ENCODE peak calls at places on chromosomes 3 and 15, in seven cellular contexts. One of them, this sample, is unnamed.

GRCh38 chr3:145383416-145383815 is 777.6 kb downstream of the PLOD2 start:
- DNase-seq in esophagus muscularis mucosa: no peak
- DNase-seq in neural progenitor cell: no peak
- DNase-seq in heart left ventricle: no peak
- DNase-seq in left ventricle myocardium inferior: no peak
- DNase-seq in sigmoid colon: no peak
- DNase-seq in HL-60: no peak
- DNase-seq in this sample: no peak

GRCh38 chr15:38781196-38781595 is 216.6 kb upstream of the RASGRP1 start:
- DNase-seq in esophagus muscularis mucosa: no peak
- DNase-seq in neural progenitor cell: no peak
- DNase-seq in heart left ventricle: no peak
- DNase-seq in left ventricle myocardium inferior: no peak
- DNase-seq in sigmoid colon: no peak
- DNase-seq in HL-60: no peak
- DNase-seq in this sample: no peak

GRCh38 chr3:146577662-146578061 is 27.5 kb downstream of the PLSCR5 start:
- DNase-seq in esophagus muscularis mucosa: no peak
- DNase-seq in neural progenitor cell: peak; percentile 29
- DNase-seq in heart left ventricle: no peak
- DNase-seq in left ventricle myocardium inferior: no peak
- DNase-seq in sigmoid colon: no peak
- DNase-seq in HL-60: no peak
- DNase-seq in this sample: no peak

GRCh38 chr3:63352008-63352279 is 73.8 kb downstream of the SYNPR start:
- DNase-seq in esophagus muscularis mucosa: no peak
- DNase-seq in neural progenitor cell: no peak
- DNase-seq in heart left ventricle: no peak
- DNase-seq in left ventricle myocardium inferior: no peak
- DNase-seq in sigmoid colon: no peak
- DNase-seq in HL-60: no peak
- DNase-seq in this sample: no peak

GRCh38 chr15:73940061-73940981 is 14.1 kb downstream of the LOXL1 start:
- DNase-seq in esophagus muscularis mucosa: no peak
- DNase-seq in neural progenitor cell: no peak
- DNase-seq in heart left ventricle: no peak
- DNase-seq in left ventricle myocardium inferior: no peak
- DNase-seq in sigmoid colon: peak; percentile 43
- DNase-seq in HL-60: no peak
- DNase-seq in this sample: peak; percentile 4

GRCh38 chr3:40615110-40615915 is 90.6 kb downstream of the ZNF621 start:
- DNase-seq in esophagus muscularis mucosa: peak; percentile 86
- DNase-seq in neural progenitor cell: peak; percentile 92
- DNase-seq in heart left ventricle: no peak
- DNase-seq in left ventricle myocardium inferior: no peak
- DNase-seq in sigmoid colon: no peak
- DNase-seq in HL-60: no peak
- DNase-seq in this sample: no peak

GRCh38 chr15:45205192-45205591 is 17.4 kb upstream of the SHF start:
- DNase-seq in esophagus muscularis mucosa: no peak
- DNase-seq in neural progenitor cell: peak; percentile 86
- DNase-seq in heart left ventricle: no peak
- DNase-seq in left ventricle myocardium inferior: peak; percentile 35
- DNase-seq in sigmoid colon: no peak
- DNase-seq in HL-60: no peak
- DNase-seq in this sample: no peak

GRCh38 chr3:188137062-188137461 is 16.9 kb upstream of the LPP start:
- DNase-seq in esophagus muscularis mucosa: no peak
- DNase-seq in neural progenitor cell: no peak
- DNase-seq in heart left ventricle: no peak
- DNase-seq in left ventricle myocardium inferior: no peak
- DNase-seq in sigmoid colon: no peak
- DNase-seq in HL-60: peak; percentile 22
- DNase-seq in this sample: no peak

GRCh38 chr15:86903642-86904421 is 824.2 kb downstream of the AGBL1 start:
- DNase-seq in esophagus muscularis mucosa: no peak
- DNase-seq in neural progenitor cell: no peak
- DNase-seq in heart left ventricle: no peak
- DNase-seq in left ventricle myocardium inferior: no peak
- DNase-seq in sigmoid colon: no peak
- DNase-seq in HL-60: no peak
- DNase-seq in this sample: no peak

GRCh38 chr15:77225088-77225487 is 154.2 kb upstream of the TSPAN3 start:
- DNase-seq in esophagus muscularis mucosa: no peak
- DNase-seq in neural progenitor cell: no peak
- DNase-seq in heart left ventricle: no peak
- DNase-seq in left ventricle myocardium inferior: no peak
- DNase-seq in sigmoid colon: no peak
- DNase-seq in HL-60: no peak
- DNase-seq in this sample: no peak

GRCh38 chr3:45670995-45671394 is 18.2 kb upstream of the SACM1L start:
- DNase-seq in esophagus muscularis mucosa: no peak
- DNase-seq in neural progenitor cell: no peak
- DNase-seq in heart left ventricle: no peak
- DNase-seq in left ventricle myocardium inferior: no peak
- DNase-seq in sigmoid colon: no peak
- DNase-seq in HL-60: no peak
- DNase-seq in this sample: no peak
- H3K27ac ChIP-seq in esophagus muscularis mucosa: peak overlapping the region; percentile 32
- H3K27ac ChIP-seq in neural progenitor cell: no peak overlapping the region
- H3K27ac ChIP-seq in heart left ventricle: peak overlapping the region; percentile 36
- H3K27ac ChIP-seq in left ventricle myocardium inferior: peak overlapping the region; percentile 64
- H3K27ac ChIP-seq in sigmoid colon: no peak overlapping the region
- H3K27ac ChIP-seq in HL-60: no peak overlapping the region
- H3K27ac ChIP-seq in this sample: no peak overlapping the region

GRCh38 chr15:31352911-31353811 is 26.5 kb downstream of the KLF13 start:
- DNase-seq in esophagus muscularis mucosa: no peak
- DNase-seq in neural progenitor cell: no peak
- DNase-seq in heart left ventricle: peak; percentile 90
- DNase-seq in left ventricle myocardium inferior: peak; percentile 77
- DNase-seq in sigmoid colon: peak; percentile 89
- DNase-seq in HL-60: no peak
- DNase-seq in this sample: peak; percentile 80
- TF ChIP-seq CTCF in esophagus muscularis mucosa: no peak
- TF ChIP-seq CTCF in neural progenitor cell: no peak
- TF ChIP-seq CTCF in heart left ventricle: no peak
- TF ChIP-seq CTCF in left ventricle myocardium inferior: no peak
- TF ChIP-seq CTCF in sigmoid colon: no peak
- TF ChIP-seq CTCF in HL-60: no peak
- TF ChIP-seq CTCF in this sample: no peak

GRCh38 chr15:25408428-25408827 is 30.4 kb downstream of the UBE3A start:
- DNase-seq in esophagus muscularis mucosa: no peak
- DNase-seq in neural progenitor cell: no peak
- DNase-seq in heart left ventricle: no peak
- DNase-seq in left ventricle myocardium inferior: no peak
- DNase-seq in sigmoid colon: no peak
- DNase-seq in HL-60: no peak
- DNase-seq in this sample: no peak
- H3K4me3 ChIP-seq in esophagus muscularis mucosa: no peak overlapping the region
- H3K4me3 ChIP-seq in neural progenitor cell: no peak overlapping the region
- H3K4me3 ChIP-seq in heart left ventricle: no peak overlapping the region
- H3K4me3 ChIP-seq in left ventricle myocardium inferior: no peak overlapping the region
- H3K4me3 ChIP-seq in sigmoid colon: no peak overlapping the region
- H3K4me3 ChIP-seq in HL-60: no peak overlapping the region
- H3K4me3 ChIP-seq in this sample: no peak overlapping the region

GRCh38 chr3:11145888-11146287 is 8.4 kb upstream of the HRH1 start:
- DNase-seq in esophagus muscularis mucosa: no peak
- DNase-seq in neural progenitor cell: no peak
- DNase-seq in heart left ventricle: no peak
- DNase-seq in left ventricle myocardium inferior: no peak
- DNase-seq in sigmoid colon: no peak
- DNase-seq in HL-60: no peak
- DNase-seq in this sample: no peak
- H3K27ac ChIP-seq in esophagus muscularis mucosa: no peak overlapping the region
- H3K27ac ChIP-seq in neural progenitor cell: no peak overlapping the region
- H3K27ac ChIP-seq in heart left ventricle: no peak overlapping the region
- H3K27ac ChIP-seq in left ventricle myocardium inferior: no peak overlapping the region
- H3K27ac ChIP-seq in sigmoid colon: no peak overlapping the region
- H3K27ac ChIP-seq in HL-60: no peak overlapping the region
- H3K27ac ChIP-seq in this sample: no peak overlapping the region

GRCh38 chr3:152513301-152513960 is 244.7 kb downstream of the MBNL1 start:
- DNase-seq in esophagus muscularis mucosa: no peak
- DNase-seq in neural progenitor cell: no peak
- DNase-seq in heart left ventricle: no peak
- DNase-seq in left ventricle myocardium inferior: no peak
- DNase-seq in sigmoid colon: no peak
- DNase-seq in HL-60: no peak
- DNase-seq in this sample: no peak

GRCh38 chr3:152511904-152512303 is 243.2 kb downstream of the MBNL1 start:
- DNase-seq in esophagus muscularis mucosa: no peak
- DNase-seq in neural progenitor cell: no peak
- DNase-seq in heart left ventricle: no peak
- DNase-seq in left ventricle myocardium inferior: no peak
- DNase-seq in sigmoid colon: no peak
- DNase-seq in HL-60: no peak
- DNase-seq in this sample: no peak

GRCh38 chr3:152505926-152506325 is 237.2 kb downstream of the MBNL1 start:
- DNase-seq in esophagus muscularis mucosa: no peak
- DNase-seq in neural progenitor cell: no peak
- DNase-seq in heart left ventricle: no peak
- DNase-seq in left ventricle myocardium inferior: no peak
- DNase-seq in sigmoid colon: no peak
- DNase-seq in HL-60: no peak
- DNase-seq in this sample: no peak

DNA sequence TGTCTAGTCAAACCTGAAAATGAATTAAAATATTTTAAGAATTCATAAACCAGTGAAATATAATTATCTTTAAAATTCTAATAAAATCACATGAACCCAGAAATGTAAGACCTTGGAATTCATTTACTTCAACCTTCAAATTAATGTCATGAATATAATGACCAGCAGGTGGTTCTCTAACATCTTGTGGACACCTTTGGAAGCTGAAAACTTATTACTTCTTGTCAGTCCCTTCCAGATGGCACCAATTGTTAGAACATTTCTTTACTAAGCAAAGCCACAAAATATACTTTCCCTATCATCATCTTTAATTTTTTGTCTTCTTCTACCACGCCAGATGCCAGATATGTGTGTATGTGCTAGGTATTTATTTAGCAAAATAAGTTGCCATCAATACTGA is 240.0 kb downstream of the MBNL1 start:
- DNase-seq in esophagus muscularis mucosa: no peak
- DNase-seq in neural progenitor cell: no peak
- DNase-seq in heart left ventricle: no peak
- DNase-seq in left ventricle myocardium inferior: no peak
- DNase-seq in sigmoid colon: no peak
- DNase-seq in HL-60: peak; percentile 3
- DNase-seq in this sample: no peak
- TF ChIP-seq CTCF in esophagus muscularis mucosa: no peak
- TF ChIP-seq CTCF in neural progenitor cell: peak; percentile 41
- TF ChIP-seq CTCF in heart left ventricle: peak; percentile 46
- TF ChIP-seq CTCF in left ventricle myocardium inferior: peak; percentile 65
- TF ChIP-seq CTCF in sigmoid colon: no peak
- TF ChIP-seq CTCF in HL-60: no peak
- TF ChIP-seq CTCF in this sample: peak; percentile 20

DNA sequence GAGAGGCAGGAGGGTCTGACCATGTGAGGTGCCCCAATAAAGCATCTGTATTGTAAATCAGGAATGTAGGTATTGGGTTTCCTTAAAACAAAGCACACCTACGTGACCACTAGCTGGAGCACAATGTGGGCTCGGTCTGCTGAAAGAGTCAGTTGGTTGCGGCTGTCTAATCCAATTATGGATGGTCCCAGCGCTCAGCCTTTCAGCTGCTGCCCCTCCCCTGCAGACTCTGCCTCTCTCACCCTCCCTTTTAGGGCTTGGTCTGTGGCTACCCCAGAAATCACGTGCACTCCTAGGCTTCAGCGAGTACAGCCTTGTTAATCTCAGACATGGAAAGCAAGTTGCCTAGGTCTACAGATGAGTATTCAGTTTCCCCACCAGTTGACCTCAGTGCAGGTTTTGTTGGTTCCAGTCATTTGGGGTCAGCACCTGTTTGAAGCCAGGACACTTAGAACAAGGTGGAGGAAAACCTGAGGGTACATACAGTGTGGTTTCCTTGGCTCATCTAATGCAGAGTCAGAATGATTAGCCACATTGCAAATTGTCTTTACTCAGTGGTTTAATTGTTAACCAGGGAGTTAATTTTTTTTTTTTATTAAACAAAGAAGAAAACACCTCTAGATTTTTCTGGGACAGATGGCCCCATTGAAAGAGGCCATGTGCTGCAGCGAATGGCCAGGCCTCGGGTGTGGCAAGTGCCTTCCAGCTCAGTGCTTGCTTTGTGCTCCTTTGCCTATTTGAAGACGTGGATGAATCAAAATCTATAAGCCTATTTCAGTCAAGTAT is 137.7 kb downstream of the IGF1R start:
- DNase-seq in esophagus muscularis mucosa: no peak
- DNase-seq in neural progenitor cell: peak; percentile 96
- DNase-seq in heart left ventricle: peak; percentile 55
- DNase-seq in left ventricle myocardium inferior: no peak
- DNase-seq in sigmoid colon: no peak
- DNase-seq in HL-60: no peak
- DNase-seq in this sample: no peak
- H3K4me3 ChIP-seq in esophagus muscularis mucosa: no peak overlapping the region
- H3K4me3 ChIP-seq in neural progenitor cell: peak overlapping the region; percentile 35
- H3K4me3 ChIP-seq in heart left ventricle: no peak overlapping the region
- H3K4me3 ChIP-seq in left ventricle myocardium inferior: no peak overlapping the region
- H3K4me3 ChIP-seq in sigmoid colon: no peak overlapping the region
- H3K4me3 ChIP-seq in HL-60: no peak overlapping the region
- H3K4me3 ChIP-seq in this sample: no peak overlapping the region

GRCh38 chr3:157098121-157098822 is 61.7 kb downstream of the CCNL1 start:
- DNase-seq in esophagus muscularis mucosa: no peak
- DNase-seq in neural progenitor cell: no peak
- DNase-seq in heart left ventricle: no peak
- DNase-seq in left ventricle myocardium inferior: no peak
- DNase-seq in sigmoid colon: no peak
- DNase-seq in HL-60: no peak
- DNase-seq in this sample: no peak
- H3K27ac ChIP-seq in esophagus muscularis mucosa: peak overlapping the region; percentile 77
- H3K27ac ChIP-seq in neural progenitor cell: no peak overlapping the region
- H3K27ac ChIP-seq in heart left ventricle: peak overlapping the region; percentile 24
- H3K27ac ChIP-seq in left ventricle myocardium inferior: peak overlapping the region; percentile 100
- H3K27ac ChIP-seq in sigmoid colon: peak overlapping the region; percentile 0
- H3K27ac ChIP-seq in HL-60: no peak overlapping the region
- H3K27ac ChIP-seq in this sample: no peak overlapping the region

This sample was measured in lower lobe of right lung.